ENCODE peak calls at places on chromosome 12, in ten cellular contexts. Y is activated T-cell treated with anti-CD3 and anti-CD28 coated beads for 1 hour; S is B cell; J is SW 1271; V is foreskin fibroblast; I is NCI-H1417; O is neural crest cell; P is spleen; R is stimulated activated CD4-positive, alpha-beta T cell treated with anti-CD3 and anti-CD28 coated beads, Interleukin-2, amount 100 ng/mL, for 48 hours; A is A172. F is an unnamed sample.

GRCh38 chr12:53624956-53625355 is 1.2 kb downstream of the ATF7 start:
- DNase-seq in Y (no peak), S (no peak), J (no peak), V (no peak), I (no peak), O (no peak), P (no peak), R (no peak), A (no peak), F (no peak)

GRCh38 chr12:31206038-31206670 is 119.8 kb downstream of the SINHCAF start:
- DNase-seq in Y (no peak), S (no peak), J (no peak), V (peak), I (no peak), O (no peak), P (no peak), R (no peak), A (no peak), F (peak)

GRCh38 chr12:42921741-42922511 is 332.4 kb upstream of the PRICKLE1 start:
- DNase-seq in Y (no peak), S (no peak), J (no peak), V (peak), I (no peak), O (no peak), P (no peak), R (no peak), A (peak), F (no peak)

GRCh38 chr12:6759741-6760140 is 6.4 kb upstream of the PTMS start:
- DNase-seq in Y (no peak), S (no peak), J (no peak), V (no peak), I (no peak), O (no peak), P (no peak), R (no peak), A (no peak), F (no peak)

GRCh38 chr12:85225501-85225900 is 54.5 kb upstream of the ALX1 start:
- DNase-seq in Y (no peak), S (no peak), J (no peak), V (no peak), I (no peak), O (no peak), P (no peak), R (no peak), A (no peak), F (no peak)

GRCh38 chr12:2688381-2688881 is 106.3 kb upstream of the FKBP4 start:
- DNase-seq in Y (no peak), S (no peak), J (no peak), V (no peak), I (no peak), O (no peak), P (no peak), R (no peak), A (no peak), F (no peak)

GRCh38 chr12:690466-690865 is 27.2 kb upstream of the NINJ2 start:
- DNase-seq in Y (no peak), S (no peak), J (no peak), V (no peak), I (peak), O (no peak), P (no peak), R (no peak), A (no peak), F (no peak)

GRCh38 chr12:50734409-50735263 is 29.3 kb upstream of the ATF1 start:
- DNase-seq in Y (no peak), S (peak), J (no peak), V (no peak), I (peak), O (peak), P (no peak), R (no peak), A (peak), F (peak)

GRCh38 chr12:15996254-15996653 is 85.1 kb downstream of the DERA start:
- DNase-seq in Y (no peak), S (no peak), J (no peak), V (peak), I (peak), O (no peak), P (no peak), R (no peak), A (no peak), F (peak)

GRCh38 chr12:106301611-106302321 is 767 bp upstream of the TCP11L2 start:
- DNase-seq in Y (peak), S (peak), J (no peak), V (no peak), I (peak), O (no peak), P (peak), R (peak), A (no peak), F (peak)

GRCh38 chr12:42935756-42936155 is 346.2 kb upstream of the PRICKLE1 start:
- DNase-seq in Y (no peak), S (no peak), J (no peak), V (peak), I (no peak), O (no peak), P (no peak), R (no peak), A (peak), F (peak)

GRCh38 chr12:58764100-58764953 is 156.0 kb downstream of the LRIG3 start:
- DNase-seq in Y (no peak), S (no peak), J (no peak), V (peak), I (no peak), O (no peak), P (no peak), R (no peak), A (no peak), F (no peak)

GRCh38 chr12:28683371-28683770 is 465.7 kb upstream of the FAR2 start:
- DNase-seq in Y (no peak), S (no peak), J (no peak), V (no peak), I (no peak), O (no peak), P (no peak), R (no peak), A (peak), F (no peak)

GRCh38 chr12:94644622-94645021 is 5.7 kb downstream of the TMCC3 start:
- DNase-seq in Y (no peak), S (no peak), J (peak), V (peak), I (no peak), O (no peak), P (no peak), R (no peak), A (peak), F (no peak)

GRCh38 chr12:90653051-90653450 is 301.9 kb downstream of the CCER1 start:
- DNase-seq in Y (no peak), S (no peak), J (no peak), V (peak), I (no peak), O (no peak), P (peak), R (no peak), A (no peak), F (peak)

GRCh38 chr12:87768884-87769283 is 260.3 kb downstream of the C12orf50 start:
- DNase-seq in Y (no peak), S (no peak), J (no peak), V (no peak), I (no peak), O (no peak), P (no peak), R (no peak), A (no peak), F (no peak)

F was measured in AG08396.